ENCODE peak calls at places on chromosomes 7 and 10, in ten cellular contexts. T is RWPE1, G is coronary artery, L is midbrain, V is NCI-H1694 treated with DMSO at 0.1 percent for 48 hours, K is NCI-H524, B is fibroblast of the conjunctiva, Z is amygdala, P is AML-193, O is B cell. M is an unnamed sample.
A peak's percentile ranks its signal among the peaks of the same experiment; 100 is the strongest.

GRCh38 chr10:47351899-47352815 is 4.0 kb downstream of the RBP3 start:
- DNase-seq in B (no peak), V (no peak), Z (no peak), K (no peak), P (no peak), L (no peak), T (no peak), O (no peak), G (no peak), M (no peak)

GRCh38 chr10:4243651-4244050 is 458.6 kb upstream of the KLF6 start:
- DNase-seq in K (no peak), T (peak; percentile 83), L (no peak), B (peak; percentile 98), P (no peak), G (no peak), V (no peak), O (no peak), Z (no peak), M (no peak)

GRCh38 chr7:22400150-22400814 is 43.3 kb upstream of the RAPGEF5 start:
- DNase-seq in Z (no peak), G (no peak), O (no peak), V (no peak), P (no peak), K (no peak), B (no peak), T (no peak), L (no peak), M (no peak)

GRCh38 chr7:106358103-106358663 is 73.4 kb upstream of the NAMPT start:
- DNase-seq in B (no peak), P (no peak), T (no peak), K (no peak), G (no peak), Z (no peak), O (no peak), L (no peak), V (no peak), M (no peak)

GRCh38 chr10:103226011-103226410 is 19.7 kb upstream of the RPEL1 start:
- DNase-seq in O (no peak), B (no peak), K (no peak), P (no peak), L (no peak), Z (no peak), V (no peak), G (no peak), T (no peak), M (no peak)

GRCh38 chr10:30705625-30706149 is 76.1 kb upstream of the LYZL2 start:
- DNase-seq in T (no peak), G (no peak), P (no peak), O (no peak), B (no peak), L (no peak), V (no peak), Z (no peak), K (no peak), M (no peak)

GRCh38 chr10:49083256-49083655 is 32.1 kb downstream of the VSTM4 start:
- DNase-seq in L (peak; percentile 70), G (no peak), O (no peak), V (no peak), T (no peak), Z (no peak), K (no peak), P (no peak), B (peak; percentile 47), M (no peak)

GRCh38 chr7:132996581-132997242 is 85.2 kb downstream of the CHCHD3 start:
- DNase-seq in K (no peak), P (no peak), B (no peak), L (no peak), G (no peak), O (no peak), Z (no peak), T (no peak), V (no peak), M (no peak)

GRCh38 chr10:6734286-6734685 is 154.2 kb upstream of the PRKCQ start:
- DNase-seq in Z (no peak), G (no peak), O (no peak), P (no peak), V (no peak), K (no peak), L (no peak), B (no peak), T (no peak), M (no peak)

GRCh38 chr7:126485791-126486190 is 767.0 kb downstream of the GRM8 start:
- DNase-seq in P (no peak), B (no peak), O (no peak), T (no peak), V (no peak), Z (no peak), L (no peak), G (no peak), K (no peak), M (no peak)

GRCh38 chr7:116952640-116953371 is 495 bp upstream of the ST7 start:
- DNase-seq in K (peak; percentile 72), V (peak; percentile 61), Z (peak; percentile 51), P (no peak), G (no peak), T (peak; percentile 26), O (no peak), L (peak; percentile 45), B (no peak), M (no peak)

GRCh38 chr10:133100706-133101463 is 13.2 kb downstream of the ADGRA1 start:
- DNase-seq in Z (no peak), L (no peak), P (no peak), G (no peak), K (peak; percentile 36), T (peak; percentile 18), B (no peak), V (no peak), O (no peak), M (no peak)

GRCh38 chr7:122255454-122255853 is 49.1 kb downstream of the FEZF1 start:
- DNase-seq in G (no peak), V (no peak), K (no peak), P (no peak), T (no peak), B (no peak), L (no peak), Z (no peak), O (no peak), M (no peak)

GRCh38 chr7:1018334-1018695 is 26.0 kb upstream of the GPR146 start:
- DNase-seq in L (no peak), T (no peak), O (no peak), K (no peak), P (no peak), G (no peak), Z (no peak), V (no peak), B (no peak), M (no peak)

GRCh38 chr10:75018233-75018632 is 93.2 kb upstream of the SAMD8 start:
- DNase-seq in O (no peak), V (no peak), P (no peak), Z (no peak), T (no peak), B (no peak), K (peak; percentile 80), L (no peak), G (no peak), M (no peak)

GRCh38 chr7:5750026-5750425 is 31.4 kb downstream of the RNF216 start:
- DNase-seq in K (no peak), B (no peak), V (no peak), L (no peak), T (no peak), O (no peak), Z (no peak), P (no peak), G (no peak), M (no peak)

GRCh38 chr10:5565671-5566581 is 41.2 kb downstream of the CALML3 start:
- DNase-seq in V (no peak), P (no peak), B (no peak), K (no peak), G (peak; percentile 68), L (no peak), T (peak; percentile 89), Z (no peak), O (no peak), M (no peak)

GRCh38 chr7:70446448-70447143 is 685.3 kb upstream of the GALNT17 start:
- DNase-seq in G (no peak), P (no peak), B (no peak), O (no peak), L (no peak), K (peak; percentile 96), Z (no peak), T (no peak), V (peak; percentile 69), M (no peak)

GRCh38 chr10:59968705-59969104 is 62.3 kb upstream of the CCDC6 start:
- DNase-seq in Z (no peak), G (no peak), P (no peak), K (no peak), T (no peak), B (no peak), L (no peak), V (no peak), O (no peak), M (no peak)

GRCh38 chr10:102285134-102285533 is 39.8 kb downstream of the GBF1 start:
- DNase-seq in G (no peak), T (no peak), P (no peak), B (no peak), Z (no peak), O (no peak), L (no peak), V (no peak), K (no peak), M (no peak)

GRCh38 chr10:73908853-73909611 is 1.9 kb upstream of the PLAU start:
- DNase-seq in O (no peak), G (no peak), K (no peak), P (peak; percentile 92), Z (no peak), L (no peak), V (no peak), B (peak; percentile 61), T (peak; percentile 85), M (no peak)

M was measured in vagina.